ENCODE peak calls at places on chromosome 5, in four cellular contexts. N is cardiac muscle cell, F is GM23248, Y is aorta. V is an unnamed sample. For H3K9me3, the result is how much of the 10 kb centered on the place peaks cover.

GRCh38 chr5:173660481-173661280 is 44.2 kb upstream of the BOD1 start:
- DNase-seq in N (no peak), F (no peak), Y (no peak), V (peak)

GRCh38 chr5:147208134-147208533 is 26.7 kb upstream of the STK32A start:
- DNase-seq in N (peak), F (peak), Y (no peak), V (no peak)

GRCh38 chr5:149265559-149265958 is 6.1 kb upstream of the AFAP1L1 start:
- DNase-seq in N (peak), F (peak), Y (no peak), V (no peak)

GRCh38 chr5:139755892-139756671 is 39.5 kb upstream of the PSD2 start:
- DNase-seq in N (no peak), F (no peak), Y (no peak), V (peak)

GRCh38 chr5:90475436-90475980 is 844 bp downstream of the POLR3G start:
- DNase-seq in N (no peak), F (no peak), Y (no peak), V (peak)

GRCh38 chr5:128532776-128533175 is 5.3 kb downstream of the FBN2 start:
- DNase-seq in N (no peak), F (no peak), Y (no peak), V (no peak)

GRCh38 chr5:57887851-57888621 is 405.4 kb upstream of the ACTBL2 start:
- DNase-seq in N (peak), F (peak), Y (peak), V (peak)

GRCh38 chr5:73987915-73988314 is 361.9 kb downstream of the ARHGEF28 start:
- DNase-seq in N (no peak), F (no peak), Y (no peak), V (no peak)

GRCh38 chr5:149826574-149826973 is 96.5 kb downstream of the PPARGC1B start:
- DNase-seq in N (no peak), F (no peak), Y (no peak), V (no peak)

GRCh38 chr5:125526940-125527339 is 780.5 kb upstream of the ZNF608 start:
- DNase-seq in N (peak), F (peak), Y (no peak), V (no peak)

GRCh38 chr5:178330791-178331404 is 98.3 kb upstream of the PHYKPL start:
- DNase-seq in N (no peak), F (no peak), Y (peak), V (no peak)
- H3K27ac ChIP-seq in N (peak), F (no peak), Y (no peak), V (no peak)

GRCh38 chr5:141343242-141343952 is at the start of gene PCDHGA3:
- DNase-seq in N (peak), F (peak), Y (no peak), V (peak)
- H3K9me3 ChIP-seq in N (under half), F (under half), Y (under half), V (under half)

DNA sequence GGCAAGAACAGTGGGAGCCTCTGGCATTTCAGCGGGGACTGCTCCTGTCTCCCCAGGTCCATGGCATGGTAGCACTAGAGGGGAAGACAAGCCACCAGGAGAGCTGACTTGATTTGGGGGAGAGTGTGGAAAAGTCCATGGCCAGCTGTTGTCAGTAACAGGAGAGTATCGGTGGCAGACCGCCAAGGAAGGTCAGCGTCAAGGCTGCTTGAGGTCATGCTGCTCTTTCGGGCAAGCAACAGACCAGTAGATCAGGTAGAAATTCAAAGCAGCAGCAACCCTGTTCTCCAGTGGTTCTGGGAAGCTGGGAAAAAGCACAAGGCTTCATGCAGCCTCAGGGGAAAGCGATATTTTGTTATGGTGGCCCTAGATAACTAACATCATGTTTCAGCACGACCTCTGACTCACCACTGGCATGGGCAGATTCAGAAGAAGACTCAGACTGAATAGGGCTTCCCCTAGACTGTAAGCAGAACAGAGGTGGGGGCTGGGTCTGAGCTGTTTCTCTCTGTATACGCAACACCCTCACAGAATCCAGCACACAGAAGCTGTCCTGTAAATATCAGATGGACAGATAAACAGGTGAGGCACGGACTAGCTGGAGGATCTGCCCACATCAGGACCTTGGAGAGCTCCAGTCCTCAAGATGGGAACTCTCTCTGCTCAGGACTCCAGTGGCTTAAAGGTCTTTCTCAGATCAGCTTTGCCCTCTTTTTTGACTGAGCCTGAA is 35.2 kb upstream of the PLEKHG4B start:
- DNase-seq in N (peak), F (peak), Y (no peak), V (peak)
- H3K27ac ChIP-seq in N (no peak), F (no peak), Y (no peak), V (no peak)

GRCh38 chr5:169390265-169390664 is 89.3 kb upstream of the SLIT3 start:
- DNase-seq in N (no peak), F (no peak), Y (no peak), V (no peak)

GRCh38 chr5:169395136-169395535 is 94.2 kb upstream of the SLIT3 start:
- DNase-seq in N (no peak), F (no peak), Y (no peak), V (no peak)

GRCh38 chr5:169389318-169389717 is 88.4 kb upstream of the SLIT3 start:
- DNase-seq in N (no peak), F (no peak), Y (no peak), V (no peak)

GRCh38 chr5:169394371-169394770 is 93.4 kb upstream of the SLIT3 start:
- DNase-seq in N (no peak), F (no peak), Y (no peak), V (no peak)

GRCh38 chr5:169393907-169394306 is 93.0 kb upstream of the SLIT3 start:
- DNase-seq in N (no peak), F (no peak), Y (no peak), V (no peak)
- H3K9me3 ChIP-seq in N (under half), F (under half), Y (under half), V (under half)